ENCODE peak calls at places on chromosomes 3 and 15, in nine cellular contexts. Y is H9; T is ELR; R is cardiac muscle cell; O is A549; J is AG09319; Q is CD4-positive, alpha-beta memory T cell; A is stomach; S is RKO. P is an unnamed sample.

GRCh38 chr15:94042163-94042954 is 189.0 kb upstream of the MCTP2 start:
- DNase-seq in T (peak), O (no peak), Y (no peak), J (no peak), Q (no peak), S (no peak), A (no peak), R (no peak), P (no peak)

GRCh38 chr15:87817553-87817952 is 439.0 kb downstream of the NTRK3 start:
- DNase-seq in R (no peak), T (peak), Y (no peak), A (no peak), J (no peak), Q (no peak), S (no peak), O (no peak), P (peak)

GRCh38 chr15:57923311-57923710 is 142.2 kb downstream of the ALDH1A2 start:
- DNase-seq in O (no peak), Q (no peak), R (no peak), T (no peak), J (no peak), Y (no peak), S (no peak), A (peak), P (no peak)

GRCh38 chr3:150150633-150151032 is 179.9 kb upstream of the PFN2 start:
- DNase-seq in Y (no peak), J (no peak), T (peak), R (no peak), Q (no peak), S (no peak), O (no peak), A (no peak), P (no peak)

GRCh38 chr3:24123596-24123995 is 178.5 kb downstream of the NR1D2 start:
- DNase-seq in A (no peak), T (peak), Q (no peak), J (no peak), Y (no peak), S (no peak), R (no peak), O (no peak), P (peak)

GRCh38 chr15:40307421-40308165 is at the start of gene PLCB2:
- DNase-seq in R (no peak), Y (peak), Q (peak), T (no peak), S (no peak), A (no peak), J (no peak), O (no peak), P (no peak)

GRCh38 chr3:160981217-160981938 is 123.8 kb downstream of the B3GALNT1 start:
- DNase-seq in Y (no peak), R (no peak), S (no peak), O (no peak), J (no peak), Q (no peak), A (no peak), T (no peak), P (no peak)

GRCh38 chr15:98671060-98672008 is 23.0 kb downstream of the IGF1R start:
- DNase-seq in A (no peak), R (no peak), Q (no peak), J (no peak), Y (peak), T (no peak), O (no peak), S (no peak), P (peak)

GRCh38 chr15:91316123-91316522 is 216.1 kb downstream of the SV2B start:
- DNase-seq in A (no peak), R (no peak), Q (peak), O (no peak), S (no peak), J (no peak), T (no peak), Y (no peak), P (no peak)

P was measured in ACHN.